ENCODE peak calls at places on chromosomes 16 and 17, in seven cellular contexts. One of them, this sample, is unnamed.

GRCh38 chr17:8696456-8696855 is 48.2 kb downstream of the CCDC42 start:
- DNase-seq in CD8-positive, alpha-beta T cell: no peak
- DNase-seq in HCT116: no peak
- DNase-seq in dorsolateral prefrontal cortex: no peak
- DNase-seq in cardiac muscle cell: peak; percentile 46
- DNase-seq in brain microvascular endothelial cell: no peak
- DNase-seq in left ventricle myocardium inferior: no peak
- DNase-seq in this sample: no peak

GRCh38 chr16:1159973-1160772 is 7.3 kb downstream of the CACNA1H start:
- DNase-seq in cardiac muscle cell: no peak
- DNase-seq in CD8-positive, alpha-beta T cell: no peak
- DNase-seq in HCT116: no peak
- DNase-seq in brain microvascular endothelial cell: no peak
- DNase-seq in left ventricle myocardium inferior: peak; percentile 80
- DNase-seq in dorsolateral prefrontal cortex: peak; percentile 61
- DNase-seq in this sample: no peak

GRCh38 chr16:11205065-11205699 is 50.8 kb downstream of the SOCS1 start:
- DNase-seq in CD8-positive, alpha-beta T cell: no peak
- DNase-seq in brain microvascular endothelial cell: no peak
- DNase-seq in dorsolateral prefrontal cortex: no peak
- DNase-seq in cardiac muscle cell: no peak
- DNase-seq in left ventricle myocardium inferior: no peak
- DNase-seq in HCT116: no peak
- DNase-seq in this sample: no peak

GRCh38 chr16:62068747-62069146 is 32.5 kb upstream of the CDH8 start:
- DNase-seq in left ventricle myocardium inferior: no peak
- DNase-seq in HCT116: no peak
- DNase-seq in CD8-positive, alpha-beta T cell: no peak
- DNase-seq in dorsolateral prefrontal cortex: no peak
- DNase-seq in cardiac muscle cell: no peak
- DNase-seq in brain microvascular endothelial cell: no peak
- DNase-seq in this sample: no peak

GRCh38 chr17:38465420-38466345 is 37.4 kb downstream of the ARHGAP23 start:
- DNase-seq in dorsolateral prefrontal cortex: no peak
- DNase-seq in brain microvascular endothelial cell: no peak
- DNase-seq in HCT116: no peak
- DNase-seq in cardiac muscle cell: peak; percentile 40
- DNase-seq in CD8-positive, alpha-beta T cell: no peak
- DNase-seq in left ventricle myocardium inferior: peak; percentile 72
- DNase-seq in this sample: peak; percentile 37

GRCh38 chr17:8986295-8986694 is 20.8 kb upstream of the PIK3R5 start:
- DNase-seq in CD8-positive, alpha-beta T cell: no peak
- DNase-seq in HCT116: no peak
- DNase-seq in left ventricle myocardium inferior: no peak
- DNase-seq in brain microvascular endothelial cell: no peak
- DNase-seq in dorsolateral prefrontal cortex: no peak
- DNase-seq in cardiac muscle cell: no peak
- DNase-seq in this sample: no peak

GRCh38 chr16:84907575-84907974 is 87.8 kb downstream of the CRISPLD2 start:
- DNase-seq in brain microvascular endothelial cell: peak; percentile 77
- DNase-seq in HCT116: no peak
- DNase-seq in left ventricle myocardium inferior: no peak
- DNase-seq in cardiac muscle cell: peak; percentile 88
- DNase-seq in dorsolateral prefrontal cortex: no peak
- DNase-seq in CD8-positive, alpha-beta T cell: no peak
- DNase-seq in this sample: peak; percentile 49

GRCh38 chr17:55286681-55287589 is 22.2 kb downstream of the HLF start:
- DNase-seq in CD8-positive, alpha-beta T cell: no peak
- DNase-seq in cardiac muscle cell: peak; percentile 58
- DNase-seq in dorsolateral prefrontal cortex: no peak
- DNase-seq in HCT116: peak; percentile 54
- DNase-seq in left ventricle myocardium inferior: no peak
- DNase-seq in brain microvascular endothelial cell: peak; percentile 56
- DNase-seq in this sample: peak; percentile 24

GRCh38 chr17:80649672-80650338 is 105.2 kb downstream of the RPTOR start:
- DNase-seq in cardiac muscle cell: peak; percentile 95
- DNase-seq in HCT116: peak; percentile 63
- DNase-seq in left ventricle myocardium inferior: peak; percentile 57
- DNase-seq in CD8-positive, alpha-beta T cell: peak; percentile 38
- DNase-seq in dorsolateral prefrontal cortex: peak; percentile 63
- DNase-seq in brain microvascular endothelial cell: peak; percentile 92
- DNase-seq in this sample: no peak

GRCh38 chr16:66326995-66327513 is 39.4 kb upstream of the CDH5 start:
- DNase-seq in HCT116: no peak
- DNase-seq in brain microvascular endothelial cell: no peak
- DNase-seq in CD8-positive, alpha-beta T cell: no peak
- DNase-seq in left ventricle myocardium inferior: no peak
- DNase-seq in cardiac muscle cell: no peak
- DNase-seq in dorsolateral prefrontal cortex: peak; percentile 40
- DNase-seq in this sample: no peak

GRCh38 chr17:77332034-77332971 is 191.5 kb downstream of the SEC14L1 start:
- DNase-seq in HCT116: no peak
- DNase-seq in CD8-positive, alpha-beta T cell: no peak
- DNase-seq in brain microvascular endothelial cell: no peak
- DNase-seq in left ventricle myocardium inferior: no peak
- DNase-seq in cardiac muscle cell: no peak
- DNase-seq in dorsolateral prefrontal cortex: peak; percentile 14
- DNase-seq in this sample: peak; percentile 79

GRCh38 chr17:12618557-12618956 is 47.1 kb upstream of the MYOCD start:
- DNase-seq in HCT116: no peak
- DNase-seq in brain microvascular endothelial cell: peak; percentile 72
- DNase-seq in dorsolateral prefrontal cortex: no peak
- DNase-seq in CD8-positive, alpha-beta T cell: no peak
- DNase-seq in cardiac muscle cell: no peak
- DNase-seq in left ventricle myocardium inferior: no peak
- DNase-seq in this sample: no peak

GRCh38 chr17:73533127-73533526 is 111.1 kb downstream of the SDK2 start:
- DNase-seq in HCT116: no peak
- DNase-seq in brain microvascular endothelial cell: no peak
- DNase-seq in dorsolateral prefrontal cortex: peak; percentile 48
- DNase-seq in cardiac muscle cell: no peak
- DNase-seq in left ventricle myocardium inferior: peak; percentile 89
- DNase-seq in CD8-positive, alpha-beta T cell: no peak
- DNase-seq in this sample: no peak

GRCh38 chr16:82041542-82041941 is 6.5 kb downstream of the HSD17B2 start:
- DNase-seq in cardiac muscle cell: no peak
- DNase-seq in HCT116: no peak
- DNase-seq in brain microvascular endothelial cell: no peak
- DNase-seq in dorsolateral prefrontal cortex: no peak
- DNase-seq in CD8-positive, alpha-beta T cell: no peak
- DNase-seq in left ventricle myocardium inferior: no peak
- DNase-seq in this sample: no peak

GRCh38 chr17:32658470-32659418 is 172.0 kb downstream of the CDK5R1 start:
- DNase-seq in HCT116: no peak
- DNase-seq in cardiac muscle cell: no peak
- DNase-seq in dorsolateral prefrontal cortex: no peak
- DNase-seq in left ventricle myocardium inferior: no peak
- DNase-seq in brain microvascular endothelial cell: no peak
- DNase-seq in CD8-positive, alpha-beta T cell: no peak
- DNase-seq in this sample: no peak

GRCh38 chr17:71084219-71084618 is 914.9 kb downstream of the KCNJ2 start:
- DNase-seq in cardiac muscle cell: peak; percentile 66
- DNase-seq in dorsolateral prefrontal cortex: no peak
- DNase-seq in brain microvascular endothelial cell: peak; percentile 16
- DNase-seq in HCT116: peak; percentile 69
- DNase-seq in left ventricle myocardium inferior: no peak
- DNase-seq in CD8-positive, alpha-beta T cell: no peak
- DNase-seq in this sample: no peak

GRCh38 chr17:73952136-73952497 is 251.4 kb upstream of the RPL38 start:
- DNase-seq in HCT116: no peak
- DNase-seq in brain microvascular endothelial cell: no peak
- DNase-seq in dorsolateral prefrontal cortex: no peak
- DNase-seq in cardiac muscle cell: peak; percentile 34
- DNase-seq in CD8-positive, alpha-beta T cell: no peak
- DNase-seq in left ventricle myocardium inferior: no peak
- DNase-seq in this sample: no peak

GRCh38 chr17:45680360-45680759 is 103.8 kb upstream of the CRHR1 start:
- DNase-seq in dorsolateral prefrontal cortex: no peak
- DNase-seq in cardiac muscle cell: no peak
- DNase-seq in brain microvascular endothelial cell: no peak
- DNase-seq in left ventricle myocardium inferior: no peak
- DNase-seq in CD8-positive, alpha-beta T cell: no peak
- DNase-seq in HCT116: no peak
- DNase-seq in this sample: no peak

GRCh38 chr16:83701494-83701893 is 106.3 kb upstream of the HSBP1 start:
- DNase-seq in dorsolateral prefrontal cortex: no peak
- DNase-seq in left ventricle myocardium inferior: no peak
- DNase-seq in HCT116: no peak
- DNase-seq in cardiac muscle cell: peak; percentile 64
- DNase-seq in CD8-positive, alpha-beta T cell: no peak
- DNase-seq in brain microvascular endothelial cell: peak; percentile 43
- DNase-seq in this sample: peak; percentile 26

GRCh38 chr16:13312063-13312462 is 410.7 kb downstream of the SHISA9 start:
- DNase-seq in cardiac muscle cell: no peak
- DNase-seq in CD8-positive, alpha-beta T cell: no peak
- DNase-seq in HCT116: no peak
- DNase-seq in dorsolateral prefrontal cortex: no peak
- DNase-seq in brain microvascular endothelial cell: no peak
- DNase-seq in left ventricle myocardium inferior: no peak
- DNase-seq in this sample: no peak

GRCh38 chr16:81510016-81510415 is 65.4 kb downstream of the CMIP start:
- DNase-seq in HCT116: no peak
- DNase-seq in CD8-positive, alpha-beta T cell: no peak
- DNase-seq in left ventricle myocardium inferior: no peak
- DNase-seq in dorsolateral prefrontal cortex: no peak
- DNase-seq in brain microvascular endothelial cell: no peak
- DNase-seq in cardiac muscle cell: no peak
- DNase-seq in this sample: no peak

GRCh38 chr17:10875984-10876555 is 38.2 kb upstream of the PIRT start:
- DNase-seq in left ventricle myocardium inferior: no peak
- DNase-seq in brain microvascular endothelial cell: peak; percentile 17
- DNase-seq in HCT116: peak; percentile 36
- DNase-seq in CD8-positive, alpha-beta T cell: no peak
- DNase-seq in cardiac muscle cell: peak; percentile 47
- DNase-seq in dorsolateral prefrontal cortex: peak; percentile 62
- DNase-seq in this sample: no peak

GRCh38 chr17:61448042-61448441 is 4.2 kb upstream of the TBX4 start:
- DNase-seq in HCT116: no peak
- DNase-seq in cardiac muscle cell: no peak
- DNase-seq in CD8-positive, alpha-beta T cell: no peak
- DNase-seq in left ventricle myocardium inferior: no peak
- DNase-seq in dorsolateral prefrontal cortex: no peak
- DNase-seq in brain microvascular endothelial cell: no peak
- DNase-seq in this sample: no peak

GRCh38 chr16:67663877-67664222 is 2.7 kb downstream of the ENKD1 start:
- DNase-seq in cardiac muscle cell: no peak
- DNase-seq in HCT116: no peak
- DNase-seq in CD8-positive, alpha-beta T cell: no peak
- DNase-seq in left ventricle myocardium inferior: no peak
- DNase-seq in brain microvascular endothelial cell: no peak
- DNase-seq in dorsolateral prefrontal cortex: no peak
- DNase-seq in this sample: no peak
- TF ChIP-seq CTCF in cardiac muscle cell: no peak
- TF ChIP-seq CTCF in HCT116: no peak
- TF ChIP-seq CTCF in CD8-positive, alpha-beta T cell: no peak
- TF ChIP-seq CTCF in left ventricle myocardium inferior: no peak
- TF ChIP-seq CTCF in brain microvascular endothelial cell: no peak
- TF ChIP-seq CTCF in dorsolateral prefrontal cortex: peak; percentile 0
- TF ChIP-seq CTCF in this sample: no peak

DNA sequence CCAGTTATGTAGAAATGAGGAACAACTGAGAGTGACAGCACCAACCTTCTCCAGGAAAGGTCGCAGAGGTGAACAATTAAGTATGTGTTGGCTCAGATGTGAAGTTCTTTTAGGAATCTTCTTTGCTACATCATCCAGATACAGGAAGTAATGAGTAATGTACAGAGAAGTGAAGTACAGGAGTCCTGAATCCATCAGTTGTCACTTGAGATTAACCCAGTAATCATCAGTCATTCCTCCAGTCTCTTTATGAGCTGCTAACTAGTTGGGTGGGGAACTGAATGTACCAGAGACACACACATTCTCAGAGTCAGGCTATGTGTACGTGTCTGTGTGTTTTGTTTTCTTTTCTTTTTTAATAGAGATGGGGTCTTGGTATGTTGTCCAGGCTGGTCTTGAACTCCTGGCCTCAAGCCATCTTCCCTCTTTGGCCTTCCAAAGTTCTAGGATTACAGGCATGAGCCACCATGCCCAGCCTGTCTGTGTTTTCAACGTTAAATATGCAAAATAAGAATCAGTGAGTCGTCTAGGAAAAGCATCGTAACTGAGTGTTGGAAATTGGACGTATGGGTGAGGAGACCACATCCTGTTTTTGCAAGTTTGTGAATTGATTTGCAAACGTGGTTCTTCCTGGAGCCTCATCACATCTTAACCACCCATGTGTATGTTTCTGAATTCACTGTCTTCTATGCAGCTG is 19.9 kb downstream of the ZNF200 start:
- DNase-seq in HCT116: no peak
- DNase-seq in CD8-positive, alpha-beta T cell: peak; percentile 22
- DNase-seq in brain microvascular endothelial cell: no peak
- DNase-seq in left ventricle myocardium inferior: no peak
- DNase-seq in cardiac muscle cell: no peak
- DNase-seq in dorsolateral prefrontal cortex: no peak
- DNase-seq in this sample: no peak
- H3K4me3 ChIP-seq in HCT116: no peak overlapping the region
- H3K4me3 ChIP-seq in CD8-positive, alpha-beta T cell: peak overlapping the region; percentile 40
- H3K4me3 ChIP-seq in brain microvascular endothelial cell: no peak overlapping the region
- H3K4me3 ChIP-seq in left ventricle myocardium inferior: no peak overlapping the region
- H3K4me3 ChIP-seq in cardiac muscle cell: no peak overlapping the region
- H3K4me3 ChIP-seq in dorsolateral prefrontal cortex: no peak overlapping the region
- H3K4me3 ChIP-seq in this sample: no peak overlapping the region

DNA sequence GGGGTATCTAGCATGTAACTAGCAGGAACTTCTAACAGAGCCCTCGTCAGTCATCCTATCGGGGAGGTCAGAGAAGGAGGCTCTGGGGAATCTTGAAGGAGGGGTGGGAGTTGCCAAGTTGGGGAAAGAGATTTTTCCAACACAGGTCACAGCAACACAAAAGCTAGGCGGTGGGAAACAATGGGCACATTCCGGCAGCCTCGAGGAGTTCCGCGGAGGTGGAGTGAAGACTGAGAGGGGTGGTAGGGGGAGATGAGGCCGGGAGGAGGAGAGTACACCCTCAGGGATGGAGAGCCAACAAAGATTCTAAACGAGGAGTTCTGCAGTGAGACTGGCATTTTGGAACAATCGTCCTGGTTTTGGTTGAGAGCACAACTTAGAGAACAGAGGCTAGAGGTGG is 13.5 kb upstream of the CALB2 start:
- DNase-seq in brain microvascular endothelial cell: no peak
- DNase-seq in HCT116: no peak
- DNase-seq in cardiac muscle cell: no peak
- DNase-seq in dorsolateral prefrontal cortex: no peak
- DNase-seq in left ventricle myocardium inferior: no peak
- DNase-seq in CD8-positive, alpha-beta T cell: no peak
- DNase-seq in this sample: no peak
- TF ChIP-seq CTCF in brain microvascular endothelial cell: no peak
- TF ChIP-seq CTCF in HCT116: no peak
- TF ChIP-seq CTCF in cardiac muscle cell: no peak
- TF ChIP-seq CTCF in dorsolateral prefrontal cortex: no peak
- TF ChIP-seq CTCF in left ventricle myocardium inferior: no peak
- TF ChIP-seq CTCF in CD8-positive, alpha-beta T cell: no peak
- TF ChIP-seq CTCF in this sample: no peak

GRCh38 chr16:30787613-30788378 is 791 bp upstream of the ZNF629 start:
- DNase-seq in dorsolateral prefrontal cortex: no peak
- DNase-seq in left ventricle myocardium inferior: no peak
- DNase-seq in brain microvascular endothelial cell: no peak
- DNase-seq in CD8-positive, alpha-beta T cell: no peak
- DNase-seq in HCT116: no peak
- DNase-seq in cardiac muscle cell: no peak
- DNase-seq in this sample: no peak
- H3K4me3 ChIP-seq in dorsolateral prefrontal cortex: peak overlapping the region; percentile 98
- H3K4me3 ChIP-seq in left ventricle myocardium inferior: peak overlapping the region; percentile 86
- H3K4me3 ChIP-seq in brain microvascular endothelial cell: peak overlapping the region; percentile 92
- H3K4me3 ChIP-seq in CD8-positive, alpha-beta T cell: peak overlapping the region; percentile 99
- H3K4me3 ChIP-seq in HCT116: peak overlapping the region; percentile 94
- H3K4me3 ChIP-seq in cardiac muscle cell: peak overlapping the region; percentile 97
- H3K4me3 ChIP-seq in this sample: peak overlapping the region; percentile 96

This sample was measured in astrocyte of the cerebellum.